ENCODE peak calls at places on chromosomes 13 and 19, in four cellular contexts. One of them, this sample, is unnamed.

GRCh38 chr19:18637644-18638630 is 1.1 kb downstream of the KLHL26 start:
- DNase-seq in BJ: no peak
- DNase-seq in aorta: no peak
- DNase-seq in CD8-positive, alpha-beta memory T cell: no peak
- DNase-seq in this sample: no peak

GRCh38 chr13:98565726-98566577 is 11.0 kb downstream of the STK24 start:
- DNase-seq in BJ: no peak
- DNase-seq in aorta: peak; percentile 79
- DNase-seq in CD8-positive, alpha-beta memory T cell: no peak
- DNase-seq in this sample: no peak

GRCh38 chr19:40294560-40294959 is 9.4 kb upstream of the AKT2 start:
- DNase-seq in BJ: no peak
- DNase-seq in aorta: no peak
- DNase-seq in CD8-positive, alpha-beta memory T cell: no peak
- DNase-seq in this sample: no peak

GRCh38 chr19:30778961-30779690 is 406.9 kb downstream of the ZNF536 start:
- DNase-seq in BJ: no peak
- DNase-seq in aorta: no peak
- DNase-seq in CD8-positive, alpha-beta memory T cell: no peak
- DNase-seq in this sample: no peak

GRCh38 chr13:90498096-90498495 is 849.4 kb upstream of the MIR17HG start:
- DNase-seq in BJ: no peak
- DNase-seq in aorta: no peak
- DNase-seq in CD8-positive, alpha-beta memory T cell: no peak
- DNase-seq in this sample: no peak

GRCh38 chr13:51202477-51203046 is 19.6 kb upstream of the FAM124A start:
- DNase-seq in BJ: no peak
- DNase-seq in aorta: no peak
- DNase-seq in CD8-positive, alpha-beta memory T cell: no peak
- DNase-seq in this sample: no peak

GRCh38 chr19:9881720-9882119 is 46.6 kb downstream of the PIN1 start:
- DNase-seq in BJ: no peak
- DNase-seq in aorta: no peak
- DNase-seq in CD8-positive, alpha-beta memory T cell: no peak
- DNase-seq in this sample: no peak

GRCh38 chr13:35693142-35693784 is 216.8 kb upstream of the MAB21L1 start:
- DNase-seq in BJ: no peak
- DNase-seq in aorta: no peak
- DNase-seq in CD8-positive, alpha-beta memory T cell: no peak
- DNase-seq in this sample: no peak

GRCh38 chr13:110916671-110917142 is 1.8 kb upstream of the ANKRD10 start:
- DNase-seq in BJ: peak; percentile 51
- DNase-seq in aorta: no peak
- DNase-seq in CD8-positive, alpha-beta memory T cell: no peak
- DNase-seq in this sample: peak; percentile 19

GRCh38 chr13:98173431-98173921 is 3.6 kb downstream of the RNF113B start:
- DNase-seq in BJ: peak; percentile 96
- DNase-seq in aorta: no peak
- DNase-seq in CD8-positive, alpha-beta memory T cell: no peak
- DNase-seq in this sample: peak; percentile 92

GRCh38 chr19:8253678-8254077 is 44.5 kb downstream of the CERS4 start:
- DNase-seq in BJ: no peak
- DNase-seq in aorta: no peak
- DNase-seq in CD8-positive, alpha-beta memory T cell: no peak
- DNase-seq in this sample: no peak

GRCh38 chr13:19634129-19634740 is 776 bp downstream of the MPHOSPH8 start:
- DNase-seq in BJ: no peak
- DNase-seq in aorta: no peak
- DNase-seq in CD8-positive, alpha-beta memory T cell: no peak
- DNase-seq in this sample: peak; percentile 11

GRCh38 chr19:8174706-8175105 is 25.3 kb upstream of the FBN3 start:
- DNase-seq in BJ: no peak
- DNase-seq in aorta: no peak
- DNase-seq in CD8-positive, alpha-beta memory T cell: no peak
- DNase-seq in this sample: no peak

GRCh38 chr19:44764975-44765948 is 12.4 kb upstream of the CBLC start:
- DNase-seq in BJ: no peak
- DNase-seq in aorta: no peak
- DNase-seq in CD8-positive, alpha-beta memory T cell: no peak
- DNase-seq in this sample: no peak

GRCh38 chr13:97433727-97434416 is at the start of gene RAP2A:
- DNase-seq in BJ: peak; percentile 50
- DNase-seq in aorta: peak; percentile 96
- DNase-seq in CD8-positive, alpha-beta memory T cell: peak; percentile 91
- DNase-seq in this sample: peak; percentile 75

GRCh38 chr13:23684647-23685046 is 114.4 kb downstream of the TNFRSF19 start:
- DNase-seq in BJ: no peak
- DNase-seq in aorta: no peak
- DNase-seq in CD8-positive, alpha-beta memory T cell: no peak
- DNase-seq in this sample: no peak

GRCh38 chr13:106990594-106990993 is 422.7 kb upstream of the ARGLU1 start:
- DNase-seq in BJ: no peak
- DNase-seq in aorta: no peak
- DNase-seq in CD8-positive, alpha-beta memory T cell: no peak
- DNase-seq in this sample: no peak

GRCh38 chr13:107202371-107203023 is 634.6 kb upstream of the ARGLU1 start:
- DNase-seq in BJ: no peak
- DNase-seq in aorta: no peak
- DNase-seq in CD8-positive, alpha-beta memory T cell: no peak
- DNase-seq in this sample: peak; percentile 36

GRCh38 chr13:109389892-109390345 is 396.5 kb downstream of the IRS2 start:
- DNase-seq in BJ: no peak
- DNase-seq in aorta: no peak
- DNase-seq in CD8-positive, alpha-beta memory T cell: no peak
- DNase-seq in this sample: peak; percentile 84

GRCh38 chr13:75635101-75635620 is 969 bp upstream of the LMO7 start:
- DNase-seq in BJ: no peak
- DNase-seq in aorta: peak; percentile 75
- DNase-seq in CD8-positive, alpha-beta memory T cell: peak; percentile 8
- DNase-seq in this sample: no peak

GRCh38 chr13:23610966-23611486 is 40.8 kb downstream of the TNFRSF19 start:
- DNase-seq in BJ: no peak
- DNase-seq in aorta: no peak
- DNase-seq in CD8-positive, alpha-beta memory T cell: no peak
- DNase-seq in this sample: no peak

GRCh38 chr19:27741236-27741635 is 1471.7 kb downstream of the UQCRFS1 start:
- DNase-seq in BJ: no peak
- DNase-seq in aorta: no peak
- DNase-seq in CD8-positive, alpha-beta memory T cell: no peak
- DNase-seq in this sample: no peak

GRCh38 chr19:19649580-19649995 is 6.1 kb upstream of the GMIP start:
- DNase-seq in BJ: no peak
- DNase-seq in aorta: no peak
- DNase-seq in CD8-positive, alpha-beta memory T cell: no peak
- DNase-seq in this sample: no peak

GRCh38 chr19:38837656-38838121 is 6.1 kb upstream of the ECH1 start:
- DNase-seq in BJ: no peak
- DNase-seq in aorta: no peak
- DNase-seq in CD8-positive, alpha-beta memory T cell: no peak
- DNase-seq in this sample: no peak

GRCh38 chr19:4233282-4233853 is 4.0 kb downstream of the EBI3 start:
- DNase-seq in BJ: no peak
- DNase-seq in aorta: peak; percentile 81
- DNase-seq in CD8-positive, alpha-beta memory T cell: peak; percentile 42
- DNase-seq in this sample: no peak

GRCh38 chr13:20669162-20669561 is 34.3 kb upstream of the IL17D start:
- DNase-seq in BJ: no peak
- DNase-seq in aorta: no peak
- DNase-seq in CD8-positive, alpha-beta memory T cell: no peak
- DNase-seq in this sample: no peak

GRCh38 chr19:27911122-27911898 is 1301.6 kb downstream of the UQCRFS1 start:
- DNase-seq in BJ: no peak
- DNase-seq in aorta: no peak
- DNase-seq in CD8-positive, alpha-beta memory T cell: no peak
- DNase-seq in this sample: no peak

GRCh38 chr19:31960474-31960873 is 384.9 kb upstream of the ZNF507 start:
- DNase-seq in BJ: no peak
- DNase-seq in aorta: no peak
- DNase-seq in CD8-positive, alpha-beta memory T cell: no peak
- DNase-seq in this sample: no peak

GRCh38 chr13:80873589-80873988 is 532.7 kb upstream of the SPRY2 start:
- DNase-seq in BJ: no peak
- DNase-seq in aorta: no peak
- DNase-seq in CD8-positive, alpha-beta memory T cell: no peak
- DNase-seq in this sample: no peak

GRCh38 chr13:85509512-85509911 is 289.7 kb downstream of the SLITRK6 start:
- DNase-seq in BJ: no peak
- DNase-seq in aorta: no peak
- DNase-seq in CD8-positive, alpha-beta memory T cell: no peak
- DNase-seq in this sample: peak; percentile 37

GRCh38 chr19:16571689-16572331 is 405 bp downstream of the SLC35E1 start:
- DNase-seq in BJ: no peak
- DNase-seq in aorta: no peak
- DNase-seq in CD8-positive, alpha-beta memory T cell: no peak
- DNase-seq in this sample: no peak

GRCh38 chr19:39145180-39145953 is 19.8 kb downstream of the PAK4 start:
- DNase-seq in BJ: no peak
- DNase-seq in aorta: peak; percentile 83
- DNase-seq in CD8-positive, alpha-beta memory T cell: no peak
- DNase-seq in this sample: no peak

GRCh38 chr13:50403311-50403710 is 388.1 kb downstream of the KCNRG start:
- DNase-seq in BJ: no peak
- DNase-seq in aorta: no peak
- DNase-seq in CD8-positive, alpha-beta memory T cell: no peak
- DNase-seq in this sample: no peak

GRCh38 chr19:575527-576506 is 3.4 kb downstream of the BSG start:
- DNase-seq in BJ: no peak
- DNase-seq in aorta: peak; percentile 75
- DNase-seq in CD8-positive, alpha-beta memory T cell: no peak
- DNase-seq in this sample: no peak

GRCh38 chr13:31773538-31773937 is 34.2 kb downstream of the RXFP2 start:
- DNase-seq in BJ: no peak
- DNase-seq in aorta: no peak
- DNase-seq in CD8-positive, alpha-beta memory T cell: no peak
- DNase-seq in this sample: peak; percentile 75
- H3K4me3 ChIP-seq in BJ: no peak overlapping the region
- H3K4me3 ChIP-seq in aorta: no peak overlapping the region
- H3K4me3 ChIP-seq in CD8-positive, alpha-beta memory T cell: no peak overlapping the region
- H3K4me3 ChIP-seq in this sample: no peak overlapping the region

GRCh38 chr13:103542648-103543047 is 476.4 kb upstream of the SLC10A2 start:
- DNase-seq in BJ: no peak
- DNase-seq in aorta: no peak
- DNase-seq in CD8-positive, alpha-beta memory T cell: no peak
- DNase-seq in this sample: no peak

GRCh38 chr13:103539265-103539664 is 473.0 kb upstream of the SLC10A2 start:
- DNase-seq in BJ: no peak
- DNase-seq in aorta: no peak
- DNase-seq in CD8-positive, alpha-beta memory T cell: no peak
- DNase-seq in this sample: no peak

GRCh38 chr13:103539721-103540120 is 473.5 kb upstream of the SLC10A2 start:
- DNase-seq in BJ: no peak
- DNase-seq in aorta: no peak
- DNase-seq in CD8-positive, alpha-beta memory T cell: no peak
- DNase-seq in this sample: no peak

GRCh38 chr13:103537616-103538015 is 471.4 kb upstream of the SLC10A2 start:
- DNase-seq in BJ: no peak
- DNase-seq in aorta: no peak
- DNase-seq in CD8-positive, alpha-beta memory T cell: no peak
- DNase-seq in this sample: no peak

DNA sequence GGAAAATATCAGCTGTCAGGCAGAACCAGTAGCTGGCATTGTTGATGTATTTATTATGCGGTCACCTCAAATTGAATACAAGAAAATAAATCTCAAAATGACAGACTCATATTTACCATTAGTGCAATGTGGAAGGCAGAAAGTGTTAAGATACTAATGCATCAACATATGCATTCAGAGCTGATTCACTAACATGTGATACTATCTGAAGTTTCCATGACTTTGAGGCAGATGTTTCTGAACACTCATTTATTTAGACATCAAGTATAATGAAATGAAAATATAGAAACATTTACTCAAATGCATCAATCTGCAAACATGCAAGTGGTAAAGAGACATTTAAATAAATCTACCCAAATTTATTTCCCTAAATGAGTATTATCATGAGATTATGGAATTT is 474.2 kb upstream of the SLC10A2 start:
- DNase-seq in BJ: no peak
- DNase-seq in aorta: no peak
- DNase-seq in CD8-positive, alpha-beta memory T cell: no peak
- DNase-seq in this sample: no peak
- H3K4me3 ChIP-seq in BJ: no peak overlapping the region
- H3K4me3 ChIP-seq in aorta: no peak overlapping the region
- H3K4me3 ChIP-seq in CD8-positive, alpha-beta memory T cell: no peak overlapping the region
- H3K4me3 ChIP-seq in this sample: no peak overlapping the region

GRCh38 chr13:44767257-44767656 is 191.1 kb upstream of the TSC22D1 start:
- DNase-seq in BJ: no peak
- DNase-seq in aorta: no peak
- DNase-seq in CD8-positive, alpha-beta memory T cell: no peak
- DNase-seq in this sample: no peak

GRCh38 chr13:44768775-44769578 is 192.8 kb upstream of the TSC22D1 start:
- DNase-seq in BJ: no peak
- DNase-seq in aorta: no peak
- DNase-seq in CD8-positive, alpha-beta memory T cell: no peak
- DNase-seq in this sample: no peak

GRCh38 chr13:44770951-44771350 is 194.8 kb upstream of the TSC22D1 start:
- DNase-seq in BJ: no peak
- DNase-seq in aorta: no peak
- DNase-seq in CD8-positive, alpha-beta memory T cell: no peak
- DNase-seq in this sample: no peak

GRCh38 chr13:44765076-44765475 is 188.9 kb upstream of the TSC22D1 start:
- DNase-seq in BJ: no peak
- DNase-seq in aorta: no peak
- DNase-seq in CD8-positive, alpha-beta memory T cell: no peak
- DNase-seq in this sample: no peak

GRCh38 chr13:44768233-44768632 is 192.1 kb upstream of the TSC22D1 start:
- DNase-seq in BJ: no peak
- DNase-seq in aorta: no peak
- DNase-seq in CD8-positive, alpha-beta memory T cell: no peak
- DNase-seq in this sample: no peak
- H3K4me3 ChIP-seq in BJ: no peak overlapping the region
- H3K4me3 ChIP-seq in aorta: no peak overlapping the region
- H3K4me3 ChIP-seq in CD8-positive, alpha-beta memory T cell: no peak overlapping the region
- H3K4me3 ChIP-seq in this sample: no peak overlapping the region

DNA sequence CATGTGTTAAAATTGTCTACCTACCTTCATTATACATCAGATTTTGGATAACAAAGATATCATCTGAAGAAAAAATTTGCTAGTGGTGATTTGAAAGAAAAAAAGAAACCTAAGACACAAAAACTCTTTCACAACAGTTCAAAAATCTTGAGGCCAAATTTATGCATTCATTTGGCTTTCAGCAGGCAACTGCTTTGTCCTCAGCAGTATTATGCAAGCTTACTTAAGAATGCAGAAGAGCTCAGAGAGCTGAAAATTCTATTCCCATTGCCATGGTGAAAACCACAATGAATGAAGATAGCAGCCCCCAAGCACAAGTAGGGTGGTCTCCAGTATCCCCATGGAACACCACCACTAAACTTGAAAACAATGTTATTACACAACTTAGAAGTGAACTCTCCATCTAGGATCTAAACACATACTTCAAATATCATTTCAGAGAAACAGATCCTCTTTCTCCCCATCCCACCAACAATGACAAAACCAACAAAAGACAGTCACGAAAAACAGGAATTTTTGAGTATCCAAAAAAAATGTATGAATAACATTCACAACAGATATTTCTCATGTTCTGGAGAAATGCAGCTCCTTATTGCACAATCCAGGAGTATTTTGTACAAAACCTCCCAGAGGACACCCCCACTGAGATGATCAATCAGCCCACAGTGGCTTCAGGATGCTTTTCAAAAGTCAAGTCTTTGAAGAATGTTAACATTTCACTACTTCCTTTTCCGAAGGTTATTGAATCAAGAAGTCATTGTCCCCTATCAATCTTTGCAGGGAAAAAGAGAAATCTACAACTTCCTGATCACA is 192.7 kb downstream of the LHFPL6 start:
- DNase-seq in BJ: peak; percentile 33
- DNase-seq in aorta: no peak
- DNase-seq in CD8-positive, alpha-beta memory T cell: no peak
- DNase-seq in this sample: peak; percentile 74
- H3K4me3 ChIP-seq in BJ: no peak overlapping the region
- H3K4me3 ChIP-seq in aorta: no peak overlapping the region
- H3K4me3 ChIP-seq in CD8-positive, alpha-beta memory T cell: no peak overlapping the region
- H3K4me3 ChIP-seq in this sample: no peak overlapping the region